ENCODE peak calls at places on chromosomes 7 and 10, in four cellular contexts. One of them, this sample, is unnamed.

GRCh38 chr10:73076361-73077183 is 20.1 kb downstream of the P4HA1 start:
- DNase-seq in sciatic nerve: peak; percentile 80
- DNase-seq in NAMALWA: no peak
- DNase-seq in uterus: peak; percentile 70
- DNase-seq in this sample: no peak

GRCh38 chr7:131173148-131173890 is 154.4 kb upstream of the MKLN1 start:
- DNase-seq in sciatic nerve: no peak
- DNase-seq in NAMALWA: no peak
- DNase-seq in uterus: no peak
- DNase-seq in this sample: no peak

GRCh38 chr7:16822029-16822428 is 17.2 kb upstream of the AGR2 start:
- DNase-seq in sciatic nerve: no peak
- DNase-seq in NAMALWA: no peak
- DNase-seq in uterus: no peak
- DNase-seq in this sample: no peak

GRCh38 chr7:522071-522937 is 2.7 kb upstream of the PDGFA start:
- DNase-seq in sciatic nerve: no peak
- DNase-seq in NAMALWA: no peak
- DNase-seq in uterus: peak; percentile 47
- DNase-seq in this sample: no peak

GRCh38 chr10:69483988-69484387 is 32.7 kb downstream of the TSPAN15 start:
- DNase-seq in sciatic nerve: no peak
- DNase-seq in NAMALWA: no peak
- DNase-seq in uterus: no peak
- DNase-seq in this sample: no peak

GRCh38 chr10:113957013-113957412 is 86.7 kb upstream of the ADRB1 start:
- DNase-seq in sciatic nerve: no peak
- DNase-seq in NAMALWA: no peak
- DNase-seq in uterus: no peak
- DNase-seq in this sample: no peak

GRCh38 chr10:23643396-23643795 is 204.5 kb downstream of the OTUD1 start:
- DNase-seq in sciatic nerve: no peak
- DNase-seq in NAMALWA: no peak
- DNase-seq in uterus: no peak
- DNase-seq in this sample: no peak

GRCh38 chr10:128147669-128148068 is 21.4 kb upstream of the MKI67 start:
- DNase-seq in sciatic nerve: no peak
- DNase-seq in NAMALWA: no peak
- DNase-seq in uterus: no peak
- DNase-seq in this sample: no peak

GRCh38 chr7:5393748-5394147 is 29.9 kb downstream of the TNRC18 start:
- DNase-seq in sciatic nerve: no peak
- DNase-seq in NAMALWA: no peak
- DNase-seq in uterus: no peak
- DNase-seq in this sample: no peak

GRCh38 chr7:14698239-14698638 is 204.3 kb downstream of the DGKB start:
- DNase-seq in sciatic nerve: no peak
- DNase-seq in NAMALWA: peak; percentile 17
- DNase-seq in uterus: no peak
- DNase-seq in this sample: no peak

GRCh38 chr10:55786461-55786860 is 574.6 kb downstream of the ZWINT start:
- DNase-seq in sciatic nerve: no peak
- DNase-seq in NAMALWA: no peak
- DNase-seq in uterus: no peak
- DNase-seq in this sample: no peak

GRCh38 chr7:76515999-76516443 is 5.7 kb downstream of the UPK3B start:
- DNase-seq in sciatic nerve: no peak
- DNase-seq in NAMALWA: no peak
- DNase-seq in uterus: no peak
- DNase-seq in this sample: no peak

GRCh38 chr7:52955522-52955921 is 79.9 kb upstream of the POM121L12 start:
- DNase-seq in sciatic nerve: no peak
- DNase-seq in NAMALWA: no peak
- DNase-seq in uterus: no peak
- DNase-seq in this sample: no peak

GRCh38 chr7:114341648-114342047 is 73.0 kb upstream of the FOXP2 start:
- DNase-seq in sciatic nerve: no peak
- DNase-seq in NAMALWA: no peak
- DNase-seq in uterus: no peak
- DNase-seq in this sample: no peak

GRCh38 chr10:61635946-61636345 is 26.8 kb upstream of the CABCOCO1 start:
- DNase-seq in sciatic nerve: no peak
- DNase-seq in NAMALWA: no peak
- DNase-seq in uterus: no peak
- DNase-seq in this sample: no peak

GRCh38 chr10:131824371-131825149 is 76.2 kb upstream of the PPP2R2D start:
- DNase-seq in sciatic nerve: peak; percentile 32
- DNase-seq in NAMALWA: no peak
- DNase-seq in uterus: peak; percentile 8
- DNase-seq in this sample: peak; percentile 71

GRCh38 chr10:29634764-29635625 is at the start of gene SVIL:
- DNase-seq in sciatic nerve: no peak
- DNase-seq in NAMALWA: no peak
- DNase-seq in uterus: peak; percentile 81
- DNase-seq in this sample: peak; percentile 86

GRCh38 chr10:128067691-128068397 is 58.4 kb downstream of the MKI67 start:
- DNase-seq in sciatic nerve: peak; percentile 54
- DNase-seq in NAMALWA: no peak
- DNase-seq in uterus: no peak
- DNase-seq in this sample: peak; percentile 57

This sample was measured in suprapubic skin.